ENCODE peak calls at places on chromosomes 4 and X, in five cellular contexts. D, P, A, G and X are unnamed samples.

GRCh38 chr4:57157611-57158137 is 47.5 kb upstream of the IGFBP7 start:
- DNase-seq in D (no peak), P (no peak), A (no peak), G (no peak), X (no peak)

GRCh38 chr4:39686997-39687396 is 10.9 kb upstream of the UBE2K start:
- DNase-seq in D (no peak), P (no peak), A (no peak), G (no peak), X (no peak)

GRCh38 chr4:26687728-26688127 is 103.8 kb downstream of the TBC1D19 start:
- DNase-seq in D (no peak), P (peak; percentile 77), A (no peak), G (no peak), X (no peak)

GRCh38 chr4:40822781-40823180 is 73.0 kb downstream of the NSUN7 start:
- DNase-seq in D (no peak), P (no peak), A (no peak), G (no peak), X (no peak)

GRCh38 chr4:25043548-25043947 is 12.8 kb upstream of the LGI2 start:
- DNase-seq in D (no peak), P (no peak), A (no peak), G (no peak), X (no peak)

GRCh38 chr4:5787311-5787710 is 76.3 kb downstream of the EVC start:
- DNase-seq in D (no peak), P (no peak), A (no peak), G (no peak), X (no peak)

GRCh38 chrX:24113161-24113560 is 36.4 kb upstream of the ZFX start:
- DNase-seq in D (no peak), P (peak; percentile 33), A (no peak), G (no peak), X (no peak)

GRCh38 chr4:99404595-99405287 is 30.4 kb downstream of the ADH7 start:
- DNase-seq in D (no peak), P (peak; percentile 91), A (no peak), G (no peak), X (no peak)

GRCh38 chr4:26183017-26183416 is 137.8 kb upstream of the RBPJ start:
- DNase-seq in D (no peak), P (peak; percentile 56), A (no peak), G (no peak), X (no peak)

GRCh38 chr4:133865606-133866327 is 335.8 kb downstream of the PABPC4L start:
- DNase-seq in D (no peak), P (peak; percentile 91), A (no peak), G (no peak), X (no peak)

GRCh38 chr4:188934320-188934975 is 795.2 kb downstream of the TRIML1 start:
- DNase-seq in D (no peak), P (peak; percentile 74), A (no peak), G (no peak), X (no peak)

GRCh38 chr4:119025916-119026661 is 109.5 kb upstream of the MYOZ2 start:
- DNase-seq in D (no peak), P (peak; percentile 84), A (no peak), G (no peak), X (peak; percentile 48)